ENCODE peak calls at places on chromosomes 5 and 9, in eight cellular contexts. E is mucosa of descending colon, O is dorsolateral prefrontal cortex, V is A549, M is adrenal gland, F is AG04450, G is IMR-90, D is DND-41. C is an unnamed sample.

GRCh38 chr9:93025736-93026135 is 32.8 kb upstream of the SUSD3 start:
- DNase-seq in D (no peak), E (peak; percentile 36), G (no peak), F (no peak), V (no peak), M (no peak), O (no peak), C (no peak)

GRCh38 chr5:13382232-13382631 is 562.3 kb downstream of the DNAH5 start:
- DNase-seq in E (peak; percentile 17), G (no peak), M (no peak), O (no peak), V (no peak), D (no peak), F (no peak), C (no peak)

GRCh38 chr9:114364528-114365041 is 23.2 kb downstream of the AKNA start:
- DNase-seq in V (no peak), E (no peak), D (no peak), F (no peak), G (no peak), M (no peak), O (no peak), C (no peak)

GRCh38 chr9:134966270-134966669 is 48.6 kb upstream of the FCN1 start:
- DNase-seq in O (no peak), E (no peak), G (no peak), M (no peak), V (no peak), D (no peak), F (no peak), C (no peak)

GRCh38 chr5:53063176-53063575 is 46.4 kb downstream of the MOCS2 start:
- DNase-seq in E (no peak), V (no peak), O (no peak), G (peak; percentile 43), F (no peak), D (no peak), M (no peak), C (no peak)

GRCh38 chr5:96322217-96322616 is 110.8 kb downstream of the PCSK1 start:
- DNase-seq in G (no peak), E (no peak), M (no peak), O (no peak), V (no peak), F (no peak), D (no peak), C (no peak)

GRCh38 chr5:139848508-139849100 is 53.0 kb downstream of the PSD2 start:
- DNase-seq in D (no peak), O (no peak), F (no peak), M (peak; percentile 24), E (peak; percentile 67), G (no peak), V (no peak), C (no peak)

GRCh38 chr5:58348996-58349728 is 110.7 kb downstream of the PLK2 start:
- DNase-seq in M (no peak), E (no peak), G (peak; percentile 45), O (no peak), F (no peak), D (no peak), V (no peak), C (no peak)

GRCh38 chr9:129880654-129881546 is 45.6 kb downstream of the USP20 start:
- DNase-seq in E (peak; percentile 54), F (no peak), G (peak; percentile 32), M (no peak), V (no peak), D (no peak), O (no peak), C (no peak)

GRCh38 chr5:143585970-143586369 is 182.5 kb upstream of the NR3C1 start:
- DNase-seq in O (no peak), G (no peak), V (no peak), E (no peak), D (no peak), M (no peak), F (no peak), C (no peak)

GRCh38 chr9:124399323-124399962 is 15.8 kb downstream of the PSMB7 start:
- DNase-seq in F (no peak), G (peak; percentile 67), V (no peak), E (no peak), D (no peak), M (no peak), O (no peak), C (no peak)

GRCh38 chr5:78547731-78548189 is 100.8 kb downstream of the LHFPL2 start:
- DNase-seq in M (peak; percentile 58), F (no peak), G (peak; percentile 84), D (no peak), E (peak; percentile 73), O (no peak), V (no peak), C (peak; percentile 73)

GRCh38 chr9:94952553-94953373 is 226.3 kb downstream of the AOPEP start:
- DNase-seq in E (no peak), F (no peak), O (no peak), V (no peak), D (no peak), M (peak; percentile 73), G (no peak), C (no peak)

GRCh38 chr9:92668746-92669526 is 995 bp downstream of the IPPK start:
- DNase-seq in V (peak; percentile 79), O (no peak), G (peak; percentile 65), D (peak; percentile 30), E (no peak), F (no peak), M (peak; percentile 65), C (no peak)

GRCh38 chr9:14350766-14351165 is 36.8 kb upstream of the NFIB start:
- DNase-seq in E (no peak), V (no peak), M (no peak), F (no peak), G (no peak), D (no peak), O (no peak), C (no peak)

GRCh38 chr9:14348241-14349140 is 34.5 kb upstream of the NFIB start:
- DNase-seq in G (no peak), O (no peak), V (no peak), F (no peak), M (no peak), D (no peak), E (no peak), C (no peak)

GRCh38 chr9:14349141-14349817 is 35.3 kb upstream of the NFIB start:
- DNase-seq in E (no peak), V (no peak), F (no peak), G (no peak), O (no peak), M (no peak), D (no peak), C (no peak)

GRCh38 chr9:14351206-14351605 is 37.3 kb upstream of the NFIB start:
- DNase-seq in E (no peak), F (no peak), G (no peak), O (no peak), V (no peak), D (no peak), M (no peak), C (no peak)

GRCh38 chr9:14349818-14350333 is 35.9 kb upstream of the NFIB start:
- DNase-seq in M (no peak), G (no peak), D (no peak), F (no peak), O (no peak), V (no peak), E (no peak), C (no peak)
- H3K4me3 ChIP-seq in M (peak overlapping the region; percentile 40), G (no peak overlapping the region), D (no peak overlapping the region), F (no peak overlapping the region), O (peak overlapping the region; percentile 58), V (no peak overlapping the region), E (no peak overlapping the region), C (no peak overlapping the region)

DNA sequence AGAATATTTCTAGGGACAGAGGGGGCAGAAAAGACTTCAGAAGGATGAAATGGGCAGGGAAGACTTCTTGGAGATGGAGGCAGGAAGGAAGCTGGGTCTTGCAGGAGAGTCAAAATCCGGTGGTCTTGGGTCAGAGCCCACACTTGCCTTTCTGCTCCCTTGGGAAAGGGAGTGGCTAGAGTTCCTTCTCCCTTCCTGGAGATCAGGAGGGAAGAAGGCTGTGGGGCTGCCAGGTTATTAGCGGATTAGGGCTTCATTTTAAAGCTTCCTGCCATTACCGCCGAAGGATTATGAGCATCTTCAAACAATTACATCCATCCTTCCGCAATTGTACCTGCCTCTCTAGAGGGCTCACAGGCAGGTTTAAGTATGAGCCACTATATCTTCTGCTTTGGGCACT is 19.2 kb upstream of the SYNPO start:
- DNase-seq in V (no peak), M (no peak), E (no peak), G (no peak), F (no peak), O (no peak), D (no peak), C (no peak)
- TF ChIP-seq CTCF in V (no peak), M (no peak), E (no peak), G (no peak), F (no peak), O (no peak), D (no peak), C (no peak)

DNA sequence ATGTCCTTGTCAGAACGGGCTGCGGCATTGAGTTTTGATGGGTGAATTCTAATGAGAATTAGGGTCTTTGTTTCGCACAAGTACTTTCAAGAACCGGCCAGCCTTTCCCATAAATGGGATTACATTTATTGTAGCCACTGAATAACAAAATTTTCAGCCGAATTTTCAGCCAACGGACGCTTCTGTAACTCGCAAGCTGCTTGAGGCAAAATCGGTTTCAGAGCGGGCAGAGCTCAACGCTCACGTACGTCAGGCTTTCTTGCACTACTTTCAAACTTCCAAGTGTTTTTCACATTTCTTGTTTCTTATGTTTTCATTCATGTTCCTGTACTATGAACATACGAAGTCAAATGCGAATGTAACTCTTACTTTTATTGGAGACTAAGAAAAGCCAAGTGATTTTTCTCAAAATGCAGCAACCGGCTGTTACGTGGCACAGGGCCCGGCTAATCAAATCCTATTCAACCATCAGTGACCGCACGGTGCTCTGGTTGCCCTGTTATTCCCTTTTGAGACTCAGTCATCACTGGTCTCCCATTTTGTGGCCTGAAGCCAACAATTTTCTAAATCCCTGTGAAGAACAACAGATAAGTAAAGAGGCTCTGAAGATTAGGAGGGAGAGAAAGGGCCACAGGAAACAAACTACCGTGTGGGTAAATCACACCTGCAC is 68.5 kb downstream of the SLC28A3 start:
- DNase-seq in E (no peak), D (no peak), V (no peak), F (no peak), O (no peak), G (peak; percentile 13), M (no peak), C (no peak)
- H3K4me3 ChIP-seq in E (no peak overlapping the region), D (no peak overlapping the region), V (no peak overlapping the region), F (peak overlapping the region; percentile 51), O (peak overlapping the region; percentile 46), G (peak overlapping the region; percentile 24), M (peak overlapping the region; percentile 26), C (peak overlapping the region; percentile 34)

GRCh38 chr5:113508756-113509155 is 4.7 kb upstream of the YTHDC2 start:
- DNase-seq in G (no peak), O (no peak), M (no peak), D (no peak), V (no peak), E (no peak), F (no peak), C (no peak)

GRCh38 chr5:113514263-113514590 is 733 bp downstream of the YTHDC2 start:
- DNase-seq in O (no peak), V (no peak), F (no peak), M (peak; percentile 41), E (no peak), G (no peak), D (no peak), C (no peak)

GRCh38 chr5:113513384-113514262 is at the start of gene YTHDC2:
- DNase-seq in D (peak; percentile 90), E (peak; percentile 91), O (peak; percentile 89), V (peak; percentile 51), F (peak; percentile 36), M (peak; percentile 91), G (peak; percentile 87), C (no peak)

GRCh38 chr5:113512341-113512740 is 1.2 kb upstream of the YTHDC2 start:
- DNase-seq in F (no peak), D (no peak), E (no peak), G (no peak), M (no peak), V (no peak), O (no peak), C (no peak)

GRCh38 chr5:113510836-113511451 is 2.5 kb upstream of the YTHDC2 start:
- DNase-seq in M (no peak), O (no peak), F (no peak), G (peak; percentile 69), E (no peak), V (no peak), D (no peak), C (no peak)
- TF ChIP-seq CTCF in M (peak; percentile 30), O (peak; percentile 44), F (peak; percentile 57), G (peak; percentile 75), E (no peak), V (peak; percentile 65), D (peak; percentile 63), C (peak; percentile 32)